ENCODE peak calls at places on chromosomes 6 and 20, in six cellular contexts. N is LNCaP clone FGC; W is GM06990; H is Kasumi-1; I is globus pallidus; L is activated CD8-positive, alpha-beta memory T cell treated with anti-CD3 and anti-CD28 coated beads for 4 hours. X is an unnamed sample.

GRCh38 chr6:12479885-12480284 is 189.7 kb downstream of the EDN1 start:
- DNase-seq in N (no peak), L (no peak), H (no peak), W (no peak), I (no peak), X (no peak)

GRCh38 chr20:16445482-16445881 is 127.8 kb downstream of the KIF16B start:
- DNase-seq in I (no peak), H (no peak), N (no peak), L (no peak), W (no peak), X (no peak)

GRCh38 chr6:34912715-34913464 is 23.8 kb downstream of the ANKS1A start:
- DNase-seq in W (no peak), H (peak), L (peak), N (no peak), I (no peak), X (peak)

GRCh38 chr6:129320892-129321291 is 389.1 kb downstream of the ARHGAP18 start:
- DNase-seq in N (no peak), W (no peak), H (no peak), L (no peak), I (no peak), X (no peak)

GRCh38 chr6:45002390-45002789 is 325.7 kb upstream of the RUNX2 start:
- DNase-seq in H (no peak), N (no peak), W (no peak), L (no peak), I (no peak), X (no peak)

GRCh38 chr20:21280496-21281016 is 22.6 kb upstream of the XRN2 start:
- DNase-seq in I (no peak), W (no peak), L (no peak), H (no peak), N (no peak), X (peak)

GRCh38 chr20:63238491-63239126 is 2.9 kb downstream of the BIRC7 start:
- DNase-seq in W (no peak), H (no peak), I (peak), N (no peak), L (no peak), X (no peak)

GRCh38 chr20:10074513-10074912 is 39.7 kb downstream of the ANKEF1 start:
- DNase-seq in N (no peak), L (no peak), H (no peak), I (no peak), W (no peak), X (no peak)

GRCh38 chr20:37521091-37521771 is at the start of gene NNAT:
- DNase-seq in I (no peak), L (no peak), W (no peak), N (no peak), H (no peak), X (no peak)

GRCh38 chr6:11343963-11344714 is 111.7 kb upstream of the NEDD9 start:
- DNase-seq in I (no peak), H (no peak), L (no peak), N (no peak), W (no peak), X (no peak)

GRCh38 chr6:151690768-151691562 is 116.5 kb upstream of the ESR1 start:
- DNase-seq in I (peak), H (no peak), N (no peak), L (no peak), W (peak), X (peak)

GRCh38 chr6:144585217-144585814 is 300.2 kb downstream of the UTRN start:
- DNase-seq in I (peak), H (peak), L (no peak), N (peak), W (peak), X (no peak)

GRCh38 chr6:114291428-114291827 is 51.4 kb downstream of the HS3ST5 start:
- DNase-seq in I (no peak), H (no peak), N (no peak), W (no peak), L (no peak), X (no peak)

GRCh38 chr6:42627044-42627443 is 63.2 kb downstream of the UBR2 start:
- DNase-seq in I (no peak), L (no peak), H (no peak), W (no peak), N (no peak), X (no peak)

GRCh38 chr20:21099653-21100589 is 6.2 kb downstream of the LINC00237 start:
- DNase-seq in L (no peak), W (peak), H (peak), I (peak), N (no peak), X (peak)

GRCh38 chr6:1438471-1438881 is 49.1 kb downstream of the FOXF2 start:
- DNase-seq in H (no peak), I (no peak), L (no peak), W (no peak), N (no peak), X (no peak)

GRCh38 chr6:170222498-170223471 is 68.1 kb downstream of the DLL1 start:
- DNase-seq in N (no peak), L (no peak), H (no peak), I (no peak), W (no peak), X (no peak)

GRCh38 chr6:51562198-51562597 is 525.2 kb downstream of the PKHD1 start:
- DNase-seq in W (peak), I (no peak), H (no peak), L (no peak), N (no peak), X (peak)

GRCh38 chr6:16766043-16766521 is 4.8 kb upstream of the ATXN1 start:
- DNase-seq in H (no peak), L (no peak), W (peak), I (no peak), N (no peak), X (no peak)

GRCh38 chr20:13325033-13325432 is 104.0 kb downstream of the ISM1 start:
- DNase-seq in I (no peak), H (peak), N (no peak), W (no peak), L (no peak), X (no peak)

GRCh38 chr6:28303570-28303969 is 22.2 kb downstream of the PGBD1 start:
- DNase-seq in W (peak), H (no peak), N (no peak), L (no peak), I (no peak), X (peak)

GRCh38 chr20:19212524-19213502 is at the start of gene SLC24A3:
- DNase-seq in I (peak), N (no peak), L (no peak), W (peak), H (no peak), X (peak)

GRCh38 chr6:33205172-33206026 is 944 bp downstream of the HSD17B8 start:
- DNase-seq in N (no peak), I (no peak), W (peak), L (no peak), H (peak), X (no peak)

GRCh38 chr20:38156888-38157634 is 8.0 kb downstream of the TGM2 start:
- DNase-seq in H (no peak), L (no peak), I (no peak), W (no peak), N (no peak), X (no peak)

GRCh38 chr6:168631589-168631988 is 190.6 kb downstream of the SMOC2 start:
- DNase-seq in L (no peak), N (no peak), H (no peak), W (no peak), I (no peak), X (no peak)

GRCh38 chr6:16803294-16804006 is 42.2 kb upstream of the ATXN1 start:
- DNase-seq in H (no peak), L (no peak), W (no peak), I (peak), N (no peak), X (no peak)

GRCh38 chr6:110509617-110510231 is 33.3 kb upstream of the SLC22A16 start:
- DNase-seq in L (no peak), H (no peak), N (no peak), W (no peak), I (no peak), X (no peak)

GRCh38 chr6:42692151-42692911 is 30.1 kb downstream of the PRPH2 start:
- DNase-seq in I (no peak), N (peak), H (no peak), W (no peak), L (no peak), X (no peak)

GRCh38 chr20:62344782-62345181 is 22.3 kb downstream of the LAMA5 start:
- DNase-seq in N (no peak), W (no peak), L (no peak), I (no peak), H (no peak), X (no peak)

GRCh38 chr6:3876131-3876530 is 27.0 kb downstream of the FAM50B start:
- DNase-seq in N (no peak), W (no peak), I (no peak), L (no peak), H (no peak), X (no peak)

GRCh38 chr20:52379723-52380336 is 188.3 kb upstream of the ZFP64 start:
- DNase-seq in I (peak), H (peak), N (no peak), L (peak), W (no peak), X (peak)

GRCh38 chr6:67133973-67134372 is 1426.9 kb upstream of the EYS start:
- DNase-seq in H (no peak), W (no peak), L (no peak), N (no peak), I (no peak), X (no peak)

GRCh38 chr20:18174906-18175683 is 37.4 kb downstream of the KAT14 start:
- DNase-seq in N (no peak), L (no peak), I (no peak), W (no peak), H (no peak), X (no peak)

GRCh38 chr6:152232494-152233151 is 404.5 kb downstream of the SYNE1 start:
- DNase-seq in H (no peak), W (no peak), I (no peak), N (no peak), L (no peak), X (no peak)

GRCh38 chr6:134288538-134289203 is 29.2 kb downstream of the SGK1 start:
- DNase-seq in H (peak), L (no peak), W (peak), I (peak), N (no peak), X (peak)

GRCh38 chr20:50695144-50695872 is 4.0 kb upstream of the RIPOR3 start:
- DNase-seq in N (no peak), L (no peak), I (peak), W (no peak), H (no peak), X (no peak)

X was measured in GM10248.